ENCODE peak calls at places on chromosomes 7 and 10, in nine cellular contexts. F, U, P, N, Z, B, E, T and K are unnamed samples.

GRCh38 chr7:117112640-117113039 is 159.3 kb downstream of the ST7 start:
- DNase-seq in B (no peak), E (peak; percentile 87), P (no peak), F (no peak), U (no peak), T (no peak), N (no peak), Z (no peak), K (no peak)

GRCh38 chr7:70678621-70679251 is 453.2 kb upstream of the GALNT17 start:
- DNase-seq in N (no peak), P (no peak), F (peak; percentile 2), B (no peak), Z (no peak), U (no peak), T (no peak), E (no peak), K (peak; percentile 42)

GRCh38 chr10:90342480-90342879 is 515.4 kb downstream of the HTR7 start:
- DNase-seq in Z (no peak), E (no peak), U (no peak), N (no peak), P (no peak), T (no peak), B (no peak), F (no peak), K (no peak)

GRCh38 chr10:126463306-126463705 is 75.0 kb upstream of the ADAM12 start:
- DNase-seq in U (no peak), P (no peak), B (no peak), F (no peak), N (no peak), T (no peak), Z (no peak), E (peak; percentile 57), K (no peak)

GRCh38 chr7:28272461-28272877 is 91.9 kb upstream of the JAZF1 start:
- DNase-seq in U (peak; percentile 71), N (peak; percentile 52), Z (peak; percentile 38), B (peak; percentile 23), F (peak; percentile 65), T (peak; percentile 31), E (peak; percentile 87), P (no peak), K (peak; percentile 53)

GRCh38 chr10:126215767-126216166 is 172.5 kb downstream of the ADAM12 start:
- DNase-seq in P (no peak), T (no peak), F (no peak), B (no peak), Z (no peak), E (no peak), N (no peak), U (no peak), K (peak; percentile 85)

GRCh38 chr10:127906548-127907377 is at the start of gene PTPRE:
- DNase-seq in F (peak; percentile 69), U (peak; percentile 90), N (peak; percentile 66), B (peak; percentile 28), T (peak; percentile 70), Z (peak; percentile 51), P (peak; percentile 51), E (no peak), K (no peak)

GRCh38 chr10:24209421-24209770 is 458 bp downstream of the KIAA1217 start:
- DNase-seq in F (peak; percentile 23), N (no peak), P (no peak), Z (no peak), T (no peak), U (peak; percentile 46), B (no peak), E (no peak), K (peak; percentile 63)

GRCh38 chr7:915291-916218 is 38.9 kb downstream of the ADAP1 start:
- DNase-seq in U (no peak), Z (no peak), F (no peak), B (no peak), E (no peak), N (no peak), T (no peak), P (no peak), K (no peak)

GRCh38 chr10:4661572-4662255 is 164.3 kb upstream of the AKR1E2 start:
- DNase-seq in U (no peak), F (no peak), P (no peak), B (no peak), N (no peak), T (no peak), Z (no peak), E (no peak), K (no peak)

GRCh38 chr7:123682690-123683089 is 27.0 kb downstream of the LMOD2 start:
- DNase-seq in B (peak; percentile 33), Z (no peak), P (no peak), U (peak; percentile 59), N (peak; percentile 12), T (no peak), E (no peak), F (peak; percentile 83), K (peak; percentile 50)

GRCh38 chr7:65251851-65252620 is 121.6 kb upstream of the ZNF92 start:
- DNase-seq in U (peak; percentile 89), Z (peak; percentile 23), T (peak; percentile 77), E (peak; percentile 34), N (peak; percentile 74), B (no peak), P (no peak), F (peak; percentile 29), K (peak; percentile 44)